ENCODE peak calls at places on chromosomes 6 and 20, in four cellular contexts. One of them, this sample, is unnamed.

GRCh38 chr6:30844118-30844535 is 40.2 kb upstream of the DDR1 start:
- DNase-seq in mucosa of descending colon: no peak
- DNase-seq in fibroblast of the aortic adventitia: peak
- DNase-seq in gastrocnemius medialis: no peak
- DNase-seq in this sample: no peak

GRCh38 chr6:135820340-135820739 is 31.2 kb upstream of the PDE7B start:
- DNase-seq in mucosa of descending colon: no peak
- DNase-seq in fibroblast of the aortic adventitia: no peak
- DNase-seq in gastrocnemius medialis: peak
- DNase-seq in this sample: peak

GRCh38 chr20:1212607-1213396 is 9.5 kb downstream of the C20orf202 start:
- DNase-seq in mucosa of descending colon: no peak
- DNase-seq in fibroblast of the aortic adventitia: peak
- DNase-seq in gastrocnemius medialis: peak
- DNase-seq in this sample: peak

GRCh38 chr6:137475103-137475502 is 19.1 kb downstream of the OLIG3 start:
- DNase-seq in mucosa of descending colon: no peak
- DNase-seq in fibroblast of the aortic adventitia: no peak
- DNase-seq in gastrocnemius medialis: no peak
- DNase-seq in this sample: no peak

GRCh38 chr20:57582432-57583288 is 21.8 kb downstream of the PCK1 start:
- DNase-seq in mucosa of descending colon: peak
- DNase-seq in fibroblast of the aortic adventitia: peak
- DNase-seq in gastrocnemius medialis: no peak
- DNase-seq in this sample: no peak

GRCh38 chr6:170306324-170307079 is at the start of gene FAM120B:
- DNase-seq in mucosa of descending colon: peak
- DNase-seq in fibroblast of the aortic adventitia: peak
- DNase-seq in gastrocnemius medialis: peak
- DNase-seq in this sample: peak

GRCh38 chr20:59448828-59449444 is 148.5 kb downstream of the EDN3 start:
- DNase-seq in mucosa of descending colon: no peak
- DNase-seq in fibroblast of the aortic adventitia: no peak
- DNase-seq in gastrocnemius medialis: no peak
- DNase-seq in this sample: no peak

GRCh38 chr20:62763404-62763803 is 32.9 kb upstream of the MRGBP start:
- DNase-seq in mucosa of descending colon: no peak
- DNase-seq in fibroblast of the aortic adventitia: no peak
- DNase-seq in gastrocnemius medialis: no peak
- DNase-seq in this sample: peak

GRCh38 chr20:34546751-34547181 is 11.8 kb upstream of the MAP1LC3A start:
- DNase-seq in mucosa of descending colon: peak
- DNase-seq in fibroblast of the aortic adventitia: no peak
- DNase-seq in gastrocnemius medialis: no peak
- DNase-seq in this sample: no peak

GRCh38 chr6:152401978-152402377 is 235.2 kb downstream of the SYNE1 start:
- DNase-seq in mucosa of descending colon: no peak
- DNase-seq in fibroblast of the aortic adventitia: peak
- DNase-seq in gastrocnemius medialis: no peak
- DNase-seq in this sample: no peak

GRCh38 chr6:89317067-89317466 is 2.0 kb upstream of the GABRR2 start:
- DNase-seq in mucosa of descending colon: no peak
- DNase-seq in fibroblast of the aortic adventitia: no peak
- DNase-seq in gastrocnemius medialis: no peak
- DNase-seq in this sample: no peak

GRCh38 chr6:22904413-22904812 is 335.0 kb downstream of the HDGFL1 start:
- DNase-seq in mucosa of descending colon: no peak
- DNase-seq in fibroblast of the aortic adventitia: no peak
- DNase-seq in gastrocnemius medialis: no peak
- DNase-seq in this sample: no peak

GRCh38 chr20:45012682-45013302 is 46.5 kb downstream of the STK4 start:
- DNase-seq in mucosa of descending colon: no peak
- DNase-seq in fibroblast of the aortic adventitia: peak
- DNase-seq in gastrocnemius medialis: no peak
- DNase-seq in this sample: no peak

GRCh38 chr6:47447726-47448125 is 29.9 kb upstream of the CD2AP start:
- DNase-seq in mucosa of descending colon: no peak
- DNase-seq in fibroblast of the aortic adventitia: no peak
- DNase-seq in gastrocnemius medialis: no peak
- DNase-seq in this sample: no peak

GRCh38 chr6:106098383-106099234 is 12.5 kb downstream of the PRDM1 start:
- DNase-seq in mucosa of descending colon: peak
- DNase-seq in fibroblast of the aortic adventitia: peak
- DNase-seq in gastrocnemius medialis: peak
- DNase-seq in this sample: no peak

GRCh38 chr20:22584630-22584921 is 204 bp upstream of the FOXA2 start:
- DNase-seq in mucosa of descending colon: peak
- DNase-seq in fibroblast of the aortic adventitia: no peak
- DNase-seq in gastrocnemius medialis: no peak
- DNase-seq in this sample: no peak

GRCh38 chr6:113102761-113103160 is 754.4 kb upstream of the MARCKS start:
- DNase-seq in mucosa of descending colon: no peak
- DNase-seq in fibroblast of the aortic adventitia: no peak
- DNase-seq in gastrocnemius medialis: no peak
- DNase-seq in this sample: no peak

GRCh38 chr20:51749674-51750036 is 18.5 kb downstream of the ATP9A start:
- DNase-seq in mucosa of descending colon: no peak
- DNase-seq in fibroblast of the aortic adventitia: peak
- DNase-seq in gastrocnemius medialis: no peak
- DNase-seq in this sample: no peak

GRCh38 chr6:24394061-24394460 is 8.7 kb upstream of the MRS2 start:
- DNase-seq in mucosa of descending colon: no peak
- DNase-seq in fibroblast of the aortic adventitia: no peak
- DNase-seq in gastrocnemius medialis: no peak
- DNase-seq in this sample: no peak

GRCh38 chr20:63252157-63252780 is 2.0 kb downstream of the NKAIN4 start:
- DNase-seq in mucosa of descending colon: no peak
- DNase-seq in fibroblast of the aortic adventitia: no peak
- DNase-seq in gastrocnemius medialis: no peak
- DNase-seq in this sample: no peak

GRCh38 chr6:116975600-116975999 is 98.6 kb downstream of the RFX6 start:
- DNase-seq in mucosa of descending colon: no peak
- DNase-seq in fibroblast of the aortic adventitia: no peak
- DNase-seq in gastrocnemius medialis: peak
- DNase-seq in this sample: no peak

GRCh38 chr6:140782941-140783340 is 1349.8 kb upstream of the GJE1 start:
- DNase-seq in mucosa of descending colon: no peak
- DNase-seq in fibroblast of the aortic adventitia: no peak
- DNase-seq in gastrocnemius medialis: no peak
- DNase-seq in this sample: no peak

GRCh38 chr20:63942250-63943006 is 13.8 kb downstream of the UCKL1 start:
- DNase-seq in mucosa of descending colon: peak
- DNase-seq in fibroblast of the aortic adventitia: no peak
- DNase-seq in gastrocnemius medialis: no peak
- DNase-seq in this sample: peak

GRCh38 chr6:109925060-109925459 is 53.1 kb upstream of the GPR6 start:
- DNase-seq in mucosa of descending colon: no peak
- DNase-seq in fibroblast of the aortic adventitia: peak
- DNase-seq in gastrocnemius medialis: no peak
- DNase-seq in this sample: no peak

GRCh38 chr6:138004423-138005287 is 102.6 kb downstream of the PERP start:
- DNase-seq in mucosa of descending colon: no peak
- DNase-seq in fibroblast of the aortic adventitia: peak
- DNase-seq in gastrocnemius medialis: no peak
- DNase-seq in this sample: no peak

GRCh38 chr6:44068607-44069296 is 58.5 kb downstream of the MRPL14 start:
- DNase-seq in mucosa of descending colon: no peak
- DNase-seq in fibroblast of the aortic adventitia: no peak
- DNase-seq in gastrocnemius medialis: no peak
- DNase-seq in this sample: no peak

GRCh38 chr6:5213851-5214507 is 46.8 kb downstream of the LYRM4 start:
- DNase-seq in mucosa of descending colon: no peak
- DNase-seq in fibroblast of the aortic adventitia: peak
- DNase-seq in gastrocnemius medialis: no peak
- DNase-seq in this sample: no peak

GRCh38 chr6:125658759-125659431 is 90.5 kb upstream of the HEY2 start:
- DNase-seq in mucosa of descending colon: no peak
- DNase-seq in fibroblast of the aortic adventitia: peak
- DNase-seq in gastrocnemius medialis: no peak
- DNase-seq in this sample: no peak

GRCh38 chr20:61581825-61582188 is 329.7 kb downstream of the CDH4 start:
- DNase-seq in mucosa of descending colon: peak
- DNase-seq in fibroblast of the aortic adventitia: no peak
- DNase-seq in gastrocnemius medialis: no peak
- DNase-seq in this sample: no peak

GRCh38 chr6:127481628-127482027 is 22.4 kb upstream of the KIAA0408 start:
- DNase-seq in mucosa of descending colon: no peak
- DNase-seq in fibroblast of the aortic adventitia: peak
- DNase-seq in gastrocnemius medialis: no peak
- DNase-seq in this sample: no peak

GRCh38 chr6:71406871-71407860 is 118.6 kb downstream of the OGFRL1 start:
- DNase-seq in mucosa of descending colon: no peak
- DNase-seq in fibroblast of the aortic adventitia: no peak
- DNase-seq in gastrocnemius medialis: no peak
- DNase-seq in this sample: no peak

GRCh38 chr6:86440608-86441007 is 496.7 kb upstream of the HTR1E start:
- DNase-seq in mucosa of descending colon: no peak
- DNase-seq in fibroblast of the aortic adventitia: no peak
- DNase-seq in gastrocnemius medialis: no peak
- DNase-seq in this sample: no peak

GRCh38 chr6:138465007-138465645 is 34.2 kb downstream of the NHSL1 start:
- DNase-seq in mucosa of descending colon: no peak
- DNase-seq in fibroblast of the aortic adventitia: peak
- DNase-seq in gastrocnemius medialis: no peak
- DNase-seq in this sample: no peak

GRCh38 chr6:98648211-98648914 is 186.0 kb upstream of the POU3F2 start:
- DNase-seq in mucosa of descending colon: no peak
- DNase-seq in fibroblast of the aortic adventitia: no peak
- DNase-seq in gastrocnemius medialis: no peak
- DNase-seq in this sample: no peak

GRCh38 chr6:30447237-30447636 is 42.1 kb upstream of the HLA-E start:
- DNase-seq in mucosa of descending colon: no peak
- DNase-seq in fibroblast of the aortic adventitia: no peak
- DNase-seq in gastrocnemius medialis: no peak
- DNase-seq in this sample: no peak

GRCh38 chr6:154106251-154106650 is 67.2 kb downstream of the OPRM1 start:
- DNase-seq in mucosa of descending colon: no peak
- DNase-seq in fibroblast of the aortic adventitia: no peak
- DNase-seq in gastrocnemius medialis: no peak
- DNase-seq in this sample: no peak

GRCh38 chr6:11718031-11718430 is 60.6 kb downstream of the ADTRP start:
- DNase-seq in mucosa of descending colon: no peak
- DNase-seq in fibroblast of the aortic adventitia: no peak
- DNase-seq in gastrocnemius medialis: no peak
- DNase-seq in this sample: no peak

GRCh38 chr6:138094260-138094659 is 13.0 kb downstream of the PERP start:
- DNase-seq in mucosa of descending colon: no peak
- DNase-seq in fibroblast of the aortic adventitia: no peak
- DNase-seq in gastrocnemius medialis: no peak
- DNase-seq in this sample: no peak

GRCh38 chr6:109351231-109352132 is 30.8 kb downstream of the CD164 start:
- DNase-seq in mucosa of descending colon: no peak
- DNase-seq in fibroblast of the aortic adventitia: peak
- DNase-seq in gastrocnemius medialis: no peak
- DNase-seq in this sample: no peak

GRCh38 chr6:95846652-95847051 is 169.1 kb upstream of the FUT9 start:
- DNase-seq in mucosa of descending colon: no peak
- DNase-seq in fibroblast of the aortic adventitia: no peak
- DNase-seq in gastrocnemius medialis: no peak
- DNase-seq in this sample: no peak